ENCODE peak calls at places on chromosomes 3 and 15, in ten cellular contexts. One of them, this sample, is unnamed.

GRCh38 chr3:161314836-161315391 is 56.4 kb downstream of the SPTSSB start:
- DNase-seq in activated gamma-delta T cell treated with Interleukin-2 at 50 U/mL for 16 hours: no peak
- DNase-seq in stimulated activated CD4-positive, alpha-beta T cell treated with anti-CD3 and anti-CD28 coated beads, Interleukin-2, amount 100 ng/mL, for 48 hours: no peak
- DNase-seq in naive thymus-derived CD8-positive, alpha-beta T cell: no peak
- DNase-seq in neural progenitor cell: no peak
- DNase-seq in NCI-H748 treated with DMSO at 0.1 percent for 48 hours: no peak
- DNase-seq in GM12865: peak; percentile 31
- DNase-seq in iris pigment epithelial cell: peak; percentile 16
- DNase-seq in smooth muscle cell of the brain vasculature: no peak
- DNase-seq in activated naive CD8-positive, alpha-beta T cell treated with anti-CD3 and anti-CD28 coated beads for 36 hours: no peak
- DNase-seq in this sample: peak; percentile 9

GRCh38 chr3:185040425-185040824 is 112.4 kb downstream of the C3orf70 start:
- DNase-seq in NCI-H748 treated with DMSO at 0.1 percent for 48 hours: no peak
- DNase-seq in activated naive CD8-positive, alpha-beta T cell treated with anti-CD3 and anti-CD28 coated beads for 36 hours: no peak
- DNase-seq in iris pigment epithelial cell: no peak
- DNase-seq in activated gamma-delta T cell treated with Interleukin-2 at 50 U/mL for 16 hours: no peak
- DNase-seq in smooth muscle cell of the brain vasculature: no peak
- DNase-seq in neural progenitor cell: no peak
- DNase-seq in naive thymus-derived CD8-positive, alpha-beta T cell: no peak
- DNase-seq in GM12865: no peak
- DNase-seq in stimulated activated CD4-positive, alpha-beta T cell treated with anti-CD3 and anti-CD28 coated beads, Interleukin-2, amount 100 ng/mL, for 48 hours: no peak
- DNase-seq in this sample: no peak

GRCh38 chr15:48557335-48557734 is 88.2 kb downstream of the FBN1 start:
- DNase-seq in activated gamma-delta T cell treated with Interleukin-2 at 50 U/mL for 16 hours: no peak
- DNase-seq in activated naive CD8-positive, alpha-beta T cell treated with anti-CD3 and anti-CD28 coated beads for 36 hours: no peak
- DNase-seq in NCI-H748 treated with DMSO at 0.1 percent for 48 hours: no peak
- DNase-seq in GM12865: no peak
- DNase-seq in stimulated activated CD4-positive, alpha-beta T cell treated with anti-CD3 and anti-CD28 coated beads, Interleukin-2, amount 100 ng/mL, for 48 hours: no peak
- DNase-seq in smooth muscle cell of the brain vasculature: no peak
- DNase-seq in naive thymus-derived CD8-positive, alpha-beta T cell: no peak
- DNase-seq in neural progenitor cell: no peak
- DNase-seq in iris pigment epithelial cell: no peak
- DNase-seq in this sample: peak; percentile 56

GRCh38 chr3:37197810-37198371 is 23.5 kb upstream of the LRRFIP2 start:
- DNase-seq in naive thymus-derived CD8-positive, alpha-beta T cell: no peak
- DNase-seq in NCI-H748 treated with DMSO at 0.1 percent for 48 hours: no peak
- DNase-seq in neural progenitor cell: peak; percentile 76
- DNase-seq in GM12865: no peak
- DNase-seq in iris pigment epithelial cell: peak; percentile 34
- DNase-seq in stimulated activated CD4-positive, alpha-beta T cell treated with anti-CD3 and anti-CD28 coated beads, Interleukin-2, amount 100 ng/mL, for 48 hours: no peak
- DNase-seq in smooth muscle cell of the brain vasculature: no peak
- DNase-seq in activated gamma-delta T cell treated with Interleukin-2 at 50 U/mL for 16 hours: no peak
- DNase-seq in activated naive CD8-positive, alpha-beta T cell treated with anti-CD3 and anti-CD28 coated beads for 36 hours: no peak
- DNase-seq in this sample: peak; percentile 42

GRCh38 chr3:24598691-24599090 is 104.0 kb upstream of the THRB start:
- DNase-seq in naive thymus-derived CD8-positive, alpha-beta T cell: no peak
- DNase-seq in activated naive CD8-positive, alpha-beta T cell treated with anti-CD3 and anti-CD28 coated beads for 36 hours: no peak
- DNase-seq in NCI-H748 treated with DMSO at 0.1 percent for 48 hours: peak; percentile 71
- DNase-seq in neural progenitor cell: no peak
- DNase-seq in iris pigment epithelial cell: peak; percentile 57
- DNase-seq in smooth muscle cell of the brain vasculature: no peak
- DNase-seq in stimulated activated CD4-positive, alpha-beta T cell treated with anti-CD3 and anti-CD28 coated beads, Interleukin-2, amount 100 ng/mL, for 48 hours: no peak
- DNase-seq in GM12865: no peak
- DNase-seq in activated gamma-delta T cell treated with Interleukin-2 at 50 U/mL for 16 hours: no peak
- DNase-seq in this sample: no peak

GRCh38 chr15:79164043-79164442 is 73.5 kb upstream of the RASGRF1 start:
- DNase-seq in neural progenitor cell: no peak
- DNase-seq in GM12865: no peak
- DNase-seq in stimulated activated CD4-positive, alpha-beta T cell treated with anti-CD3 and anti-CD28 coated beads, Interleukin-2, amount 100 ng/mL, for 48 hours: no peak
- DNase-seq in smooth muscle cell of the brain vasculature: no peak
- DNase-seq in NCI-H748 treated with DMSO at 0.1 percent for 48 hours: no peak
- DNase-seq in activated naive CD8-positive, alpha-beta T cell treated with anti-CD3 and anti-CD28 coated beads for 36 hours: no peak
- DNase-seq in activated gamma-delta T cell treated with Interleukin-2 at 50 U/mL for 16 hours: no peak
- DNase-seq in iris pigment epithelial cell: no peak
- DNase-seq in naive thymus-derived CD8-positive, alpha-beta T cell: no peak
- DNase-seq in this sample: no peak

GRCh38 chr3:65939184-65939583 is 99.5 kb downstream of the MAGI1 start:
- DNase-seq in stimulated activated CD4-positive, alpha-beta T cell treated with anti-CD3 and anti-CD28 coated beads, Interleukin-2, amount 100 ng/mL, for 48 hours: no peak
- DNase-seq in activated naive CD8-positive, alpha-beta T cell treated with anti-CD3 and anti-CD28 coated beads for 36 hours: no peak
- DNase-seq in iris pigment epithelial cell: no peak
- DNase-seq in neural progenitor cell: no peak
- DNase-seq in NCI-H748 treated with DMSO at 0.1 percent for 48 hours: no peak
- DNase-seq in activated gamma-delta T cell treated with Interleukin-2 at 50 U/mL for 16 hours: no peak
- DNase-seq in GM12865: no peak
- DNase-seq in smooth muscle cell of the brain vasculature: no peak
- DNase-seq in naive thymus-derived CD8-positive, alpha-beta T cell: no peak
- DNase-seq in this sample: no peak

GRCh38 chr3:13235079-13235478 is 161.8 kb upstream of the IQSEC1 start:
- DNase-seq in NCI-H748 treated with DMSO at 0.1 percent for 48 hours: peak; percentile 7
- DNase-seq in stimulated activated CD4-positive, alpha-beta T cell treated with anti-CD3 and anti-CD28 coated beads, Interleukin-2, amount 100 ng/mL, for 48 hours: no peak
- DNase-seq in GM12865: peak; percentile 25
- DNase-seq in neural progenitor cell: no peak
- DNase-seq in activated gamma-delta T cell treated with Interleukin-2 at 50 U/mL for 16 hours: peak; percentile 12
- DNase-seq in smooth muscle cell of the brain vasculature: no peak
- DNase-seq in iris pigment epithelial cell: no peak
- DNase-seq in activated naive CD8-positive, alpha-beta T cell treated with anti-CD3 and anti-CD28 coated beads for 36 hours: peak; percentile 28
- DNase-seq in naive thymus-derived CD8-positive, alpha-beta T cell: no peak
- DNase-seq in this sample: no peak

GRCh38 chr3:51622868-51623267 is 48.2 kb upstream of the TEX264 start:
- DNase-seq in activated naive CD8-positive, alpha-beta T cell treated with anti-CD3 and anti-CD28 coated beads for 36 hours: no peak
- DNase-seq in iris pigment epithelial cell: peak; percentile 54
- DNase-seq in NCI-H748 treated with DMSO at 0.1 percent for 48 hours: no peak
- DNase-seq in GM12865: no peak
- DNase-seq in activated gamma-delta T cell treated with Interleukin-2 at 50 U/mL for 16 hours: no peak
- DNase-seq in smooth muscle cell of the brain vasculature: peak; percentile 52
- DNase-seq in neural progenitor cell: no peak
- DNase-seq in stimulated activated CD4-positive, alpha-beta T cell treated with anti-CD3 and anti-CD28 coated beads, Interleukin-2, amount 100 ng/mL, for 48 hours: no peak
- DNase-seq in naive thymus-derived CD8-positive, alpha-beta T cell: no peak
- DNase-seq in this sample: peak; percentile 63

GRCh38 chr3:129278970-129279906 is 568 bp downstream of the HMCES start:
- DNase-seq in activated naive CD8-positive, alpha-beta T cell treated with anti-CD3 and anti-CD28 coated beads for 36 hours: peak; percentile 79
- DNase-seq in smooth muscle cell of the brain vasculature: peak; percentile 32
- DNase-seq in activated gamma-delta T cell treated with Interleukin-2 at 50 U/mL for 16 hours: peak; percentile 28
- DNase-seq in naive thymus-derived CD8-positive, alpha-beta T cell: peak; percentile 47
- DNase-seq in NCI-H748 treated with DMSO at 0.1 percent for 48 hours: no peak
- DNase-seq in neural progenitor cell: peak; percentile 72
- DNase-seq in iris pigment epithelial cell: peak; percentile 78
- DNase-seq in stimulated activated CD4-positive, alpha-beta T cell treated with anti-CD3 and anti-CD28 coated beads, Interleukin-2, amount 100 ng/mL, for 48 hours: peak; percentile 52
- DNase-seq in GM12865: peak; percentile 61
- DNase-seq in this sample: peak; percentile 53

GRCh38 chr15:70474682-70475438 is 288.5 kb downstream of the UACA start:
- DNase-seq in activated naive CD8-positive, alpha-beta T cell treated with anti-CD3 and anti-CD28 coated beads for 36 hours: no peak
- DNase-seq in iris pigment epithelial cell: peak; percentile 93
- DNase-seq in smooth muscle cell of the brain vasculature: peak; percentile 96
- DNase-seq in neural progenitor cell: no peak
- DNase-seq in NCI-H748 treated with DMSO at 0.1 percent for 48 hours: peak; percentile 58
- DNase-seq in activated gamma-delta T cell treated with Interleukin-2 at 50 U/mL for 16 hours: peak; percentile 30
- DNase-seq in naive thymus-derived CD8-positive, alpha-beta T cell: peak; percentile 10
- DNase-seq in stimulated activated CD4-positive, alpha-beta T cell treated with anti-CD3 and anti-CD28 coated beads, Interleukin-2, amount 100 ng/mL, for 48 hours: no peak
- DNase-seq in GM12865: no peak
- DNase-seq in this sample: peak; percentile 100

GRCh38 chr3:179943097-179943880 is 93.4 kb downstream of the PEX5L start:
- DNase-seq in iris pigment epithelial cell: no peak
- DNase-seq in NCI-H748 treated with DMSO at 0.1 percent for 48 hours: no peak
- DNase-seq in neural progenitor cell: peak; percentile 23
- DNase-seq in activated naive CD8-positive, alpha-beta T cell treated with anti-CD3 and anti-CD28 coated beads for 36 hours: no peak
- DNase-seq in smooth muscle cell of the brain vasculature: no peak
- DNase-seq in activated gamma-delta T cell treated with Interleukin-2 at 50 U/mL for 16 hours: no peak
- DNase-seq in GM12865: no peak
- DNase-seq in stimulated activated CD4-positive, alpha-beta T cell treated with anti-CD3 and anti-CD28 coated beads, Interleukin-2, amount 100 ng/mL, for 48 hours: no peak
- DNase-seq in naive thymus-derived CD8-positive, alpha-beta T cell: no peak
- DNase-seq in this sample: no peak

GRCh38 chr3:34034840-34035239 is 236.4 kb downstream of the PDCD6IP start:
- DNase-seq in activated naive CD8-positive, alpha-beta T cell treated with anti-CD3 and anti-CD28 coated beads for 36 hours: no peak
- DNase-seq in activated gamma-delta T cell treated with Interleukin-2 at 50 U/mL for 16 hours: no peak
- DNase-seq in stimulated activated CD4-positive, alpha-beta T cell treated with anti-CD3 and anti-CD28 coated beads, Interleukin-2, amount 100 ng/mL, for 48 hours: no peak
- DNase-seq in iris pigment epithelial cell: no peak
- DNase-seq in NCI-H748 treated with DMSO at 0.1 percent for 48 hours: no peak
- DNase-seq in GM12865: no peak
- DNase-seq in smooth muscle cell of the brain vasculature: no peak
- DNase-seq in naive thymus-derived CD8-positive, alpha-beta T cell: no peak
- DNase-seq in neural progenitor cell: no peak
- DNase-seq in this sample: no peak

GRCh38 chr3:46517016-46517770 is 19.4 kb downstream of the RTP3 start:
- DNase-seq in NCI-H748 treated with DMSO at 0.1 percent for 48 hours: no peak
- DNase-seq in activated naive CD8-positive, alpha-beta T cell treated with anti-CD3 and anti-CD28 coated beads for 36 hours: no peak
- DNase-seq in iris pigment epithelial cell: peak; percentile 87
- DNase-seq in neural progenitor cell: no peak
- DNase-seq in stimulated activated CD4-positive, alpha-beta T cell treated with anti-CD3 and anti-CD28 coated beads, Interleukin-2, amount 100 ng/mL, for 48 hours: no peak
- DNase-seq in activated gamma-delta T cell treated with Interleukin-2 at 50 U/mL for 16 hours: no peak
- DNase-seq in smooth muscle cell of the brain vasculature: peak; percentile 36
- DNase-seq in GM12865: no peak
- DNase-seq in naive thymus-derived CD8-positive, alpha-beta T cell: no peak
- DNase-seq in this sample: peak; percentile 65

GRCh38 chr15:97174886-97175540 is 785.5 kb upstream of the ARRDC4 start:
- DNase-seq in activated naive CD8-positive, alpha-beta T cell treated with anti-CD3 and anti-CD28 coated beads for 36 hours: no peak
- DNase-seq in smooth muscle cell of the brain vasculature: no peak
- DNase-seq in activated gamma-delta T cell treated with Interleukin-2 at 50 U/mL for 16 hours: no peak
- DNase-seq in stimulated activated CD4-positive, alpha-beta T cell treated with anti-CD3 and anti-CD28 coated beads, Interleukin-2, amount 100 ng/mL, for 48 hours: no peak
- DNase-seq in GM12865: no peak
- DNase-seq in neural progenitor cell: no peak
- DNase-seq in NCI-H748 treated with DMSO at 0.1 percent for 48 hours: no peak
- DNase-seq in iris pigment epithelial cell: no peak
- DNase-seq in naive thymus-derived CD8-positive, alpha-beta T cell: no peak
- DNase-seq in this sample: no peak

GRCh38 chr3:24088782-24089181 is 143.7 kb downstream of the NR1D2 start:
- DNase-seq in activated gamma-delta T cell treated with Interleukin-2 at 50 U/mL for 16 hours: no peak
- DNase-seq in naive thymus-derived CD8-positive, alpha-beta T cell: no peak
- DNase-seq in iris pigment epithelial cell: peak; percentile 54
- DNase-seq in smooth muscle cell of the brain vasculature: no peak
- DNase-seq in activated naive CD8-positive, alpha-beta T cell treated with anti-CD3 and anti-CD28 coated beads for 36 hours: no peak
- DNase-seq in neural progenitor cell: no peak
- DNase-seq in GM12865: peak; percentile 10
- DNase-seq in stimulated activated CD4-positive, alpha-beta T cell treated with anti-CD3 and anti-CD28 coated beads, Interleukin-2, amount 100 ng/mL, for 48 hours: no peak
- DNase-seq in NCI-H748 treated with DMSO at 0.1 percent for 48 hours: no peak
- DNase-seq in this sample: peak; percentile 43

GRCh38 chr3:162236949-162237348 is 740.3 kb downstream of the OTOL1 start:
- DNase-seq in stimulated activated CD4-positive, alpha-beta T cell treated with anti-CD3 and anti-CD28 coated beads, Interleukin-2, amount 100 ng/mL, for 48 hours: no peak
- DNase-seq in neural progenitor cell: no peak
- DNase-seq in NCI-H748 treated with DMSO at 0.1 percent for 48 hours: no peak
- DNase-seq in activated gamma-delta T cell treated with Interleukin-2 at 50 U/mL for 16 hours: no peak
- DNase-seq in naive thymus-derived CD8-positive, alpha-beta T cell: no peak
- DNase-seq in smooth muscle cell of the brain vasculature: no peak
- DNase-seq in activated naive CD8-positive, alpha-beta T cell treated with anti-CD3 and anti-CD28 coated beads for 36 hours: no peak
- DNase-seq in iris pigment epithelial cell: no peak
- DNase-seq in GM12865: no peak
- DNase-seq in this sample: no peak

GRCh38 chr15:32909431-32909830 is 191.6 kb downstream of the GREM1 start:
- DNase-seq in naive thymus-derived CD8-positive, alpha-beta T cell: no peak
- DNase-seq in iris pigment epithelial cell: peak; percentile 22
- DNase-seq in GM12865: peak; percentile 48
- DNase-seq in NCI-H748 treated with DMSO at 0.1 percent for 48 hours: no peak
- DNase-seq in activated naive CD8-positive, alpha-beta T cell treated with anti-CD3 and anti-CD28 coated beads for 36 hours: no peak
- DNase-seq in smooth muscle cell of the brain vasculature: peak; percentile 46
- DNase-seq in activated gamma-delta T cell treated with Interleukin-2 at 50 U/mL for 16 hours: no peak
- DNase-seq in stimulated activated CD4-positive, alpha-beta T cell treated with anti-CD3 and anti-CD28 coated beads, Interleukin-2, amount 100 ng/mL, for 48 hours: no peak
- DNase-seq in neural progenitor cell: no peak
- DNase-seq in this sample: peak; percentile 51

GRCh38 chr3:43217633-43218032 is 68.7 kb upstream of the SNRK start:
- DNase-seq in GM12865: no peak
- DNase-seq in smooth muscle cell of the brain vasculature: no peak
- DNase-seq in iris pigment epithelial cell: no peak
- DNase-seq in naive thymus-derived CD8-positive, alpha-beta T cell: no peak
- DNase-seq in stimulated activated CD4-positive, alpha-beta T cell treated with anti-CD3 and anti-CD28 coated beads, Interleukin-2, amount 100 ng/mL, for 48 hours: no peak
- DNase-seq in activated gamma-delta T cell treated with Interleukin-2 at 50 U/mL for 16 hours: no peak
- DNase-seq in neural progenitor cell: no peak
- DNase-seq in NCI-H748 treated with DMSO at 0.1 percent for 48 hours: no peak
- DNase-seq in activated naive CD8-positive, alpha-beta T cell treated with anti-CD3 and anti-CD28 coated beads for 36 hours: no peak
- DNase-seq in this sample: no peak

GRCh38 chr3:155957412-155957880 is 87.0 kb downstream of the GMPS start:
- DNase-seq in iris pigment epithelial cell: no peak
- DNase-seq in NCI-H748 treated with DMSO at 0.1 percent for 48 hours: no peak
- DNase-seq in stimulated activated CD4-positive, alpha-beta T cell treated with anti-CD3 and anti-CD28 coated beads, Interleukin-2, amount 100 ng/mL, for 48 hours: no peak
- DNase-seq in naive thymus-derived CD8-positive, alpha-beta T cell: no peak
- DNase-seq in activated gamma-delta T cell treated with Interleukin-2 at 50 U/mL for 16 hours: no peak
- DNase-seq in neural progenitor cell: no peak
- DNase-seq in GM12865: no peak
- DNase-seq in activated naive CD8-positive, alpha-beta T cell treated with anti-CD3 and anti-CD28 coated beads for 36 hours: no peak
- DNase-seq in smooth muscle cell of the brain vasculature: no peak
- DNase-seq in this sample: no peak

GRCh38 chr3:146019508-146019907 is 141.5 kb downstream of the PLOD2 start:
- DNase-seq in iris pigment epithelial cell: peak; percentile 32
- DNase-seq in activated naive CD8-positive, alpha-beta T cell treated with anti-CD3 and anti-CD28 coated beads for 36 hours: no peak
- DNase-seq in NCI-H748 treated with DMSO at 0.1 percent for 48 hours: no peak
- DNase-seq in GM12865: no peak
- DNase-seq in stimulated activated CD4-positive, alpha-beta T cell treated with anti-CD3 and anti-CD28 coated beads, Interleukin-2, amount 100 ng/mL, for 48 hours: no peak
- DNase-seq in naive thymus-derived CD8-positive, alpha-beta T cell: no peak
- DNase-seq in activated gamma-delta T cell treated with Interleukin-2 at 50 U/mL for 16 hours: no peak
- DNase-seq in smooth muscle cell of the brain vasculature: no peak
- DNase-seq in neural progenitor cell: no peak
- DNase-seq in this sample: no peak

GRCh38 chr15:33565099-33565498 is 254.3 kb downstream of the RYR3 start:
- DNase-seq in neural progenitor cell: no peak
- DNase-seq in activated gamma-delta T cell treated with Interleukin-2 at 50 U/mL for 16 hours: no peak
- DNase-seq in GM12865: no peak
- DNase-seq in iris pigment epithelial cell: peak; percentile 78
- DNase-seq in stimulated activated CD4-positive, alpha-beta T cell treated with anti-CD3 and anti-CD28 coated beads, Interleukin-2, amount 100 ng/mL, for 48 hours: no peak
- DNase-seq in smooth muscle cell of the brain vasculature: peak; percentile 41
- DNase-seq in NCI-H748 treated with DMSO at 0.1 percent for 48 hours: no peak
- DNase-seq in naive thymus-derived CD8-positive, alpha-beta T cell: no peak
- DNase-seq in activated naive CD8-positive, alpha-beta T cell treated with anti-CD3 and anti-CD28 coated beads for 36 hours: no peak
- DNase-seq in this sample: peak; percentile 52

GRCh38 chr15:75199347-75199976 is 2.2 kb upstream of the C15orf39 start:
- DNase-seq in smooth muscle cell of the brain vasculature: no peak
- DNase-seq in neural progenitor cell: no peak
- DNase-seq in stimulated activated CD4-positive, alpha-beta T cell treated with anti-CD3 and anti-CD28 coated beads, Interleukin-2, amount 100 ng/mL, for 48 hours: no peak
- DNase-seq in activated gamma-delta T cell treated with Interleukin-2 at 50 U/mL for 16 hours: no peak
- DNase-seq in GM12865: peak; percentile 74
- DNase-seq in naive thymus-derived CD8-positive, alpha-beta T cell: no peak
- DNase-seq in activated naive CD8-positive, alpha-beta T cell treated with anti-CD3 and anti-CD28 coated beads for 36 hours: no peak
- DNase-seq in iris pigment epithelial cell: no peak
- DNase-seq in NCI-H748 treated with DMSO at 0.1 percent for 48 hours: no peak
- DNase-seq in this sample: no peak

GRCh38 chr3:177905895-177906511 is 630.2 kb upstream of the KCNMB2 start:
- DNase-seq in naive thymus-derived CD8-positive, alpha-beta T cell: no peak
- DNase-seq in iris pigment epithelial cell: peak; percentile 91
- DNase-seq in activated naive CD8-positive, alpha-beta T cell treated with anti-CD3 and anti-CD28 coated beads for 36 hours: no peak
- DNase-seq in activated gamma-delta T cell treated with Interleukin-2 at 50 U/mL for 16 hours: no peak
- DNase-seq in neural progenitor cell: peak; percentile 21
- DNase-seq in stimulated activated CD4-positive, alpha-beta T cell treated with anti-CD3 and anti-CD28 coated beads, Interleukin-2, amount 100 ng/mL, for 48 hours: no peak
- DNase-seq in NCI-H748 treated with DMSO at 0.1 percent for 48 hours: no peak
- DNase-seq in smooth muscle cell of the brain vasculature: peak; percentile 39
- DNase-seq in GM12865: no peak
- DNase-seq in this sample: peak; percentile 90

GRCh38 chr3:9399746-9400145 is 2.3 kb downstream of the SETD5 start:
- DNase-seq in naive thymus-derived CD8-positive, alpha-beta T cell: no peak
- DNase-seq in GM12865: peak; percentile 63
- DNase-seq in NCI-H748 treated with DMSO at 0.1 percent for 48 hours: peak; percentile 55
- DNase-seq in smooth muscle cell of the brain vasculature: peak; percentile 82
- DNase-seq in activated gamma-delta T cell treated with Interleukin-2 at 50 U/mL for 16 hours: no peak
- DNase-seq in activated naive CD8-positive, alpha-beta T cell treated with anti-CD3 and anti-CD28 coated beads for 36 hours: no peak
- DNase-seq in iris pigment epithelial cell: peak; percentile 96
- DNase-seq in stimulated activated CD4-positive, alpha-beta T cell treated with anti-CD3 and anti-CD28 coated beads, Interleukin-2, amount 100 ng/mL, for 48 hours: no peak
- DNase-seq in neural progenitor cell: peak; percentile 92
- DNase-seq in this sample: peak; percentile 95

GRCh38 chr3:197701851-197702250 is 34.9 kb downstream of the RUBCN start:
- DNase-seq in neural progenitor cell: no peak
- DNase-seq in stimulated activated CD4-positive, alpha-beta T cell treated with anti-CD3 and anti-CD28 coated beads, Interleukin-2, amount 100 ng/mL, for 48 hours: no peak
- DNase-seq in iris pigment epithelial cell: no peak
- DNase-seq in activated naive CD8-positive, alpha-beta T cell treated with anti-CD3 and anti-CD28 coated beads for 36 hours: no peak
- DNase-seq in GM12865: no peak
- DNase-seq in NCI-H748 treated with DMSO at 0.1 percent for 48 hours: no peak
- DNase-seq in activated gamma-delta T cell treated with Interleukin-2 at 50 U/mL for 16 hours: no peak
- DNase-seq in smooth muscle cell of the brain vasculature: no peak
- DNase-seq in naive thymus-derived CD8-positive, alpha-beta T cell: no peak
- DNase-seq in this sample: no peak

GRCh38 chr3:126367316-126367805 is 10.2 kb upstream of the KLF15 start:
- DNase-seq in stimulated activated CD4-positive, alpha-beta T cell treated with anti-CD3 and anti-CD28 coated beads, Interleukin-2, amount 100 ng/mL, for 48 hours: no peak
- DNase-seq in neural progenitor cell: no peak
- DNase-seq in activated gamma-delta T cell treated with Interleukin-2 at 50 U/mL for 16 hours: no peak
- DNase-seq in naive thymus-derived CD8-positive, alpha-beta T cell: no peak
- DNase-seq in NCI-H748 treated with DMSO at 0.1 percent for 48 hours: no peak
- DNase-seq in GM12865: no peak
- DNase-seq in smooth muscle cell of the brain vasculature: no peak
- DNase-seq in iris pigment epithelial cell: no peak
- DNase-seq in activated naive CD8-positive, alpha-beta T cell treated with anti-CD3 and anti-CD28 coated beads for 36 hours: no peak
- DNase-seq in this sample: no peak

GRCh38 chr3:115784739-115785571 is 161.6 kb downstream of the GAP43 start:
- DNase-seq in iris pigment epithelial cell: peak; percentile 60
- DNase-seq in GM12865: peak; percentile 4
- DNase-seq in stimulated activated CD4-positive, alpha-beta T cell treated with anti-CD3 and anti-CD28 coated beads, Interleukin-2, amount 100 ng/mL, for 48 hours: no peak
- DNase-seq in neural progenitor cell: no peak
- DNase-seq in NCI-H748 treated with DMSO at 0.1 percent for 48 hours: peak; percentile 78
- DNase-seq in naive thymus-derived CD8-positive, alpha-beta T cell: no peak
- DNase-seq in activated naive CD8-positive, alpha-beta T cell treated with anti-CD3 and anti-CD28 coated beads for 36 hours: no peak
- DNase-seq in activated gamma-delta T cell treated with Interleukin-2 at 50 U/mL for 16 hours: no peak
- DNase-seq in smooth muscle cell of the brain vasculature: no peak
- DNase-seq in this sample: peak; percentile 75